ENCODE peak calls at places on chromosomes 13 and 19, in six cellular contexts. V, G, O, M, P and Z are unnamed samples.

GRCh38 chr19:11887618-11888531 is at the start of gene ZNF69:
- DNase-seq in V (peak), G (peak), O (peak), M (no peak), P (peak), Z (peak)

GRCh38 chr19:8097681-8098567 is 45.4 kb downstream of the CCL25 start:
- DNase-seq in V (no peak), G (no peak), O (no peak), M (no peak), P (no peak), Z (no peak)

GRCh38 chr13:45341799-45342584 is 1.0 kb upstream of the TPT1 start:
- DNase-seq in V (peak), G (no peak), O (no peak), M (no peak), P (no peak), Z (no peak)

GRCh38 chr19:6532244-6532999 is 1.6 kb downstream of the TNFSF9 start:
- DNase-seq in V (no peak), G (no peak), O (no peak), M (no peak), P (no peak), Z (no peak)

GRCh38 chr13:27039171-27039701 is 132.4 kb downstream of the USP12 start:
- DNase-seq in V (no peak), G (no peak), O (no peak), M (no peak), P (no peak), Z (no peak)

GRCh38 chr13:63190219-63190618 is 1774.6 kb upstream of the PCDH20 start:
- DNase-seq in V (no peak), G (no peak), O (no peak), M (no peak), P (no peak), Z (no peak)

GRCh38 chr19:384801-385169 is 24.2 kb downstream of the C2CD4C start:
- DNase-seq in V (peak), G (no peak), O (no peak), M (no peak), P (no peak), Z (no peak)

GRCh38 chr13:27455331-27455855 is 5.0 kb upstream of the MTIF3 start:
- DNase-seq in V (no peak), G (no peak), O (no peak), M (no peak), P (no peak), Z (no peak)

GRCh38 chr19:17052439-17052838 is 22.8 kb downstream of the HAUS8 start:
- DNase-seq in V (peak), G (peak), O (no peak), M (no peak), P (peak), Z (no peak)

GRCh38 chr13:90800082-90800746 is 547.3 kb upstream of the MIR17HG start:
- DNase-seq in V (peak), G (no peak), O (no peak), M (no peak), P (no peak), Z (no peak)

GRCh38 chr19:21569497-21569870 is 64.1 kb downstream of the ZNF429 start:
- DNase-seq in V (peak), G (no peak), O (no peak), M (no peak), P (no peak), Z (no peak)

GRCh38 chr13:77836423-77836822 is 82.2 kb downstream of the EDNRB start:
- DNase-seq in V (no peak), G (peak), O (no peak), M (no peak), P (no peak), Z (no peak)

GRCh38 chr19:7928741-7929701 is 3.1 kb upstream of the CTXN1 start:
- DNase-seq in V (peak), G (peak), O (peak), M (no peak), P (peak), Z (peak)

GRCh38 chr13:46951516-46951915 is 54.7 kb upstream of the HTR2A start:
- DNase-seq in V (no peak), G (no peak), O (no peak), M (no peak), P (no peak), Z (no peak)

GRCh38 chr13:97256343-97256783 is 34.2 kb downstream of the MBNL2 start:
- DNase-seq in V (no peak), G (peak), O (peak), M (no peak), P (peak), Z (peak)

GRCh38 chr13:47865883-47866282 is 135.2 kb downstream of the SUCLA2 start:
- DNase-seq in V (no peak), G (no peak), O (no peak), M (no peak), P (no peak), Z (no peak)

GRCh38 chr19:55285225-55285890 is 1.6 kb downstream of the BRSK1 start:
- DNase-seq in V (no peak), G (no peak), O (no peak), M (no peak), P (no peak), Z (no peak)

GRCh38 chr13:78121459-78122348 is 203.1 kb upstream of the EDNRB start:
- DNase-seq in V (peak), G (peak), O (peak), M (peak), P (peak), Z (peak)

GRCh38 chr13:44283598-44283997 is 90.0 kb upstream of the SERP2 start:
- DNase-seq in V (no peak), G (no peak), O (no peak), M (no peak), P (no peak), Z (no peak)
- TF ChIP-seq CTCF in V (no peak), G (no peak), O (no peak), M (no peak), P (no peak), Z (no peak)

GRCh38 chr19:45778010-45778671 is 4.1 kb downstream of the DMPK start:
- DNase-seq in V (no peak), G (no peak), O (no peak), M (no peak), P (no peak), Z (no peak)

GRCh38 chr19:45779231-45780145 is 2.8 kb downstream of the DMPK start:
- DNase-seq in V (peak), G (no peak), O (peak), M (no peak), P (peak), Z (no peak)

GRCh38 chr19:45780448-45781281 is 1.6 kb downstream of the DMPK start:
- DNase-seq in V (no peak), G (no peak), O (peak), M (no peak), P (no peak), Z (no peak)

GRCh38 chr19:45781282-45782161 is 768 bp downstream of the DMPK start:
- DNase-seq in V (peak), G (no peak), O (no peak), M (no peak), P (no peak), Z (no peak)

DNA sequence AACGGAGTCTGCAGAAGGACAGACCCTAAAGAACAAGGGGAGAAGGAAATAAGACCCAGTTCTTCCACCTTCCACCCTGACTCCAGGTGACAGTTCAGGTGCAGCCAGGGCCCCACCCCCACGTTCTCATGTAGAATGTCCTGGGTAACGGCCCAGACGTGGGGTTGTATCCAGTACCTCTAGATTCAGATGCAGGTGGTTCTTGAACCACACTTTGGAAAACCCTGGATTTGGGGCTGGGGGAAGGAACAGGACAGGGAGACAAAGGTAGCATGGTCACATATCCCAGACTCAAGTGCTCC is 2.2 kb downstream of the DMPK start:
- DNase-seq in V (no peak), G (no peak), O (no peak), M (no peak), P (no peak), Z (no peak)
- H3K4me3 ChIP-seq in V (no peak), G (no peak), O (no peak), M (no peak), P (peak), Z (no peak)

DNA sequence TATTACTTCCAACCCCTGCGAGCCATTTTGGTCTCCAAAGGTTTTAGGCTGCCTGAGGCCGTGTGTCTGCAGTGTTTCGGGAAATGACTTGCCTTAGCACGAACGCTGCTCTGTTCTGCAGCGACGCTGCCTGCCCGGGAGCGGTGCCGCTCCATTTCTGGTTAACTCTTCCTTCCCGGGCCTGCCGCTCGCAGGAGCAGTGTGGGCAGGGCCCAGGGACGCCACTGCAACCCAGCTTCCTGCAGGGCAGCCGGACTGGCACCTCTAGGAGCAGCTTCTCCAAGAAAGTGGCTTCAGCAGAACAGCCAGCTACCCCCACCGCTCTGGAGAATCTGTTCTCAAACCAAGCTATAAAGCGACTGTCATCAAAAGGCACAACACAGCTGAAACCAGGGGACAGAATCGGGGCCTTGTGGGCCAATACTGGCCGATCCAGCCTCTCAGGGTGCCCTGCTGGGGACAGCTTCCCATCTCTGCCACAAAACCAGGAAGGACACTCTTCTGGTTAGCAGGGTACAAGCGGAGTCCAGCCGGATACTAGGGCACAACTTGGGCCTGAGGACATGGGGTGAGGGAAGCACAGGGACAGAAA is 72.2 kb downstream of the KCTD15 start:
- DNase-seq in V (peak), G (no peak), O (no peak), M (no peak), P (peak), Z (no peak)
- TF ChIP-seq CTCF in V (no peak), G (no peak), O (peak), M (no peak), P (no peak), Z (peak)

GRCh38 chr19:41880329-41880708 is 2.7 kb upstream of the ARHGEF1 start:
- DNase-seq in V (no peak), G (no peak), O (no peak), M (no peak), P (no peak), Z (no peak)

GRCh38 chr19:41877490-41877876 is 404 bp downstream of the CD79A start:
- DNase-seq in V (no peak), G (no peak), O (no peak), M (no peak), P (no peak), Z (no peak)

GRCh38 chr19:41877916-41878905 is 1.1 kb downstream of the CD79A start:
- DNase-seq in V (no peak), G (no peak), O (no peak), M (no peak), P (no peak), Z (no peak)

GRCh38 chr19:41879670-41880328 is 2.7 kb downstream of the CD79A start:
- DNase-seq in V (no peak), G (no peak), O (no peak), M (no peak), P (no peak), Z (no peak)

GRCh38 chr19:41879080-41879479 is 2.0 kb downstream of the CD79A start:
- DNase-seq in V (no peak), G (no peak), O (no peak), M (no peak), P (no peak), Z (no peak)
- H3K4me3 ChIP-seq in V (no peak), G (no peak), O (no peak), M (peak), P (no peak), Z (no peak)

DNA sequence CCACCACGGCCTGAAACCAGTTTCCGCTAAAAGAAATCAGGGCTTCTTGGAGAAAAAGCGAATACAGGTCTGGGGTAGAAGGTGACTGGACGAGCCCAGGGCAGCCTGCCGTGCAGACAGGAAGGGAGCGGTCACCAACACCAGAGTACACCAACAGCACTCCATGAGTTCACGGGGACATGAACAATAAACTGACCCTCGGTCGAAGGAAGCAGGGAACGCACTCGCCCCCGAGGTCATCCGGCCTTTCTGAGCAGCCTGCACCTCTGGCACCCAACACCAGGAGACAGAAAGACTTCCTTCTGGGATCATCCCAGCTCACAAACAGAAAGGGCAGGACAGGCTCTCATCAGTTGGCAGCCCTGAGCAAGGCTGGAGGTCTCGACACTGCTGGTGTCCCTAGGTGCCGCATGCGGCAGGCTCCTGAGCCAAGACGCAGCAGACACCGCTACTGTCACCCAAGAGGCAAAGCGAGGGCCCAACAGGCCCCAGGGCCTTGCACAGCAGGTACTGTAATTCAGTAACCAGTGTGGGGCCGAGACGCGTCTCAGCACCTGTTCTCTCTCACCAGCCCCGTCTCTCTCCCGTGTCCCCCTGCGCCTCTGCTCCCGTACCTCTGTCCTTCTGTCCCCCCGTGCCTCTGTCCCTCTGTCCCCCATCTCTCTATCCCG is 18.0 kb downstream of the DCUN1D2 start:
- DNase-seq in V (no peak), G (no peak), O (no peak), M (no peak), P (no peak), Z (no peak)
- TF ChIP-seq CTCF in V (no peak), G (no peak), O (no peak), M (no peak), P (no peak), Z (no peak)

GRCh38 chr19:34360354-34360909 is 4.6 kb upstream of the GPI start:
- DNase-seq in V (no peak), G (no peak), O (no peak), M (no peak), P (no peak), Z (no peak)
- H3K4me3 ChIP-seq in V (no peak), G (no peak), O (peak), M (peak), P (no peak), Z (no peak)

GRCh38 chr13:38417727-38418126 is 68.1 kb downstream of the UFM1 start:
- DNase-seq in V (no peak), G (peak), O (peak), M (no peak), P (no peak), Z (no peak)
- TF ChIP-seq CTCF in V (no peak), G (no peak), O (peak), M (peak), P (peak), Z (peak)

GRCh38 chr19:39401549-39402416 is 4.9 kb upstream of the ZFP36 start:
- DNase-seq in V (peak), G (peak), O (peak), M (no peak), P (peak), Z (no peak)
- H3K4me3 ChIP-seq in V (no peak), G (no peak), O (no peak), M (peak), P (peak), Z (no peak)

DNA sequence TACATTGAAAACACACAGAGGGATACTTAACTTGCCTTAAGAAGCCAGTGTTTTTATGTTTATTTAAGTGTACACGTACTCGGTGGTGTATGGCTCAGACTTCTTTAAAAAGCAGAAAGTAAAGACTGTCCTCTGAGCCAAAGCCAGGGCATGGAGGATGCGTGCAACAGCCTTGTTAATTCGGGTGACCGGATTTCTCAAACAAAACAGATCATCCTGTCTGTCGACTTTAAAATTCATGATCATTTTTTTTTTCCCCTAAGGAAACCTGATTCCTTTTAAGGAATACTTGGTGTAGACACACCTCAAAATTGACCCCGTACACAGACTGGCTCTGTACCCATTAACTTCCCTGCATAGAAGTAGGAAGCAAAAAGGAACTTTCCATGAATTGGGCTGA is 124.7 kb upstream of the RNF113B start:
- DNase-seq in V (no peak), G (peak), O (no peak), M (no peak), P (no peak), Z (peak)
- TF ChIP-seq CTCF in V (no peak), G (no peak), O (no peak), M (no peak), P (no peak), Z (no peak)

GRCh38 chr19:48877900-48878218 is 5.6 kb downstream of the PPP1R15A start:
- DNase-seq in V (no peak), G (no peak), O (no peak), M (no peak), P (no peak), Z (no peak)
- H3K4me3 ChIP-seq in V (no peak), G (no peak), O (no peak), M (no peak), P (no peak), Z (no peak)